ENCODE peak calls at places on chromosome 12, in seven cellular contexts. W, U, R, S, Y, H and A are unnamed samples.

GRCh38 chr12:75000120-75000519 is 209.5 kb downstream of the KCNC2 start:
- DNase-seq in W (no peak), U (no peak), R (no peak), S (no peak), Y (no peak), H (no peak), A (no peak)

GRCh38 chr12:96047621-96048211 is 12.3 kb upstream of the LTA4H start:
- DNase-seq in W (no peak), U (no peak), R (peak; percentile 25), S (no peak), Y (peak; percentile 73), H (peak; percentile 56), A (peak; percentile 97)

GRCh38 chr12:53761306-53761705 is 9.5 kb upstream of the CISTR start:
- DNase-seq in W (no peak), U (no peak), R (no peak), S (no peak), Y (no peak), H (peak; percentile 64), A (no peak)

GRCh38 chr12:132424118-132424438 is 65.9 kb upstream of the FBRSL1 start:
- DNase-seq in W (no peak), U (no peak), R (no peak), S (no peak), Y (no peak), H (no peak), A (no peak)

GRCh38 chr12:12893438-12893837 is 2.1 kb downstream of the GPRC5A start:
- DNase-seq in W (no peak), U (no peak), R (no peak), S (no peak), Y (no peak), H (no peak), A (no peak)

GRCh38 chr12:99265648-99266047 is 381.9 kb upstream of the GARIN6 start:
- DNase-seq in W (no peak), U (no peak), R (no peak), S (no peak), Y (no peak), H (no peak), A (no peak)

GRCh38 chr12:126668961-126669360 is 1598.0 kb upstream of the TMEM132C start:
- DNase-seq in W (no peak), U (no peak), R (peak; percentile 37), S (no peak), Y (peak; percentile 90), H (peak; percentile 80), A (no peak)

GRCh38 chr12:27498761-27499160 is 25.2 kb upstream of the PPFIBP1 start:
- DNase-seq in W (no peak), U (no peak), R (no peak), S (no peak), Y (no peak), H (no peak), A (no peak)

GRCh38 chr12:108691995-108692808 is 39.1 kb downstream of the CORO1C start:
- DNase-seq in W (no peak), U (no peak), R (no peak), S (no peak), Y (peak; percentile 50), H (peak; percentile 61), A (no peak)

GRCh38 chr12:124632510-124632909 is 65.1 kb upstream of the NCOR2 start:
- DNase-seq in W (no peak), U (no peak), R (no peak), S (no peak), Y (no peak), H (no peak), A (no peak)

GRCh38 chr12:95731519-95731958 is 59.0 kb downstream of the NTN4 start:
- DNase-seq in W (no peak), U (no peak), R (no peak), S (no peak), Y (no peak), H (no peak), A (no peak)

GRCh38 chr12:116861331-116861730 is 19.9 kb downstream of the HRK start:
- DNase-seq in W (no peak), U (peak; percentile 89), R (no peak), S (no peak), Y (peak; percentile 48), H (peak; percentile 61), A (no peak)

GRCh38 chr12:42130670-42131402 is 13.8 kb downstream of the GXYLT1 start:
- DNase-seq in W (no peak), U (no peak), R (no peak), S (no peak), Y (peak; percentile 59), H (peak; percentile 77), A (peak; percentile 60)

GRCh38 chr12:86948851-86949250 is 692.7 kb upstream of the MGAT4C start:
- DNase-seq in W (no peak), U (no peak), R (peak; percentile 0), S (no peak), Y (peak; percentile 6), H (peak; percentile 5), A (no peak)

GRCh38 chr12:124941170-124941527 is 26.7 kb upstream of the UBC start:
- DNase-seq in W (no peak), U (no peak), R (no peak), S (no peak), Y (no peak), H (no peak), A (no peak)

GRCh38 chr12:97960225-97960624 is 497.6 kb downstream of the RMST start:
- DNase-seq in W (no peak), U (no peak), R (no peak), S (peak; percentile 23), Y (no peak), H (no peak), A (no peak)

GRCh38 chr12:109961612-109962011 is 34.6 kb downstream of the GIT2 start:
- DNase-seq in W (no peak), U (no peak), R (no peak), S (no peak), Y (peak; percentile 53), H (peak; percentile 74), A (no peak)

GRCh38 chr12:126747530-126748149 is 1519.3 kb upstream of the TMEM132C start:
- DNase-seq in W (peak; percentile 24), U (no peak), R (no peak), S (peak; percentile 12), Y (peak; percentile 27), H (peak; percentile 12), A (no peak)

GRCh38 chr12:100058482-100059029 is 73.8 kb upstream of the ANKS1B start:
- DNase-seq in W (no peak), U (peak; percentile 47), R (peak; percentile 62), S (no peak), Y (peak; percentile 76), H (peak; percentile 88), A (peak; percentile 86)

GRCh38 chr12:76020281-76020680 is 11.3 kb downstream of the PHLDA1 start:
- DNase-seq in W (peak; percentile 60), U (no peak), R (no peak), S (no peak), Y (peak; percentile 91), H (peak; percentile 99), A (peak; percentile 95)